ENCODE peak calls at places on chromosomes 7 and 10, in seven cellular contexts. L is kidney tubule cell, Q is mesendoderm, O is KBM-7, M is fibroblast of pulmonary artery, K is T47D, V is DMS153. U is an unnamed sample.

GRCh38 chr7:138258194-138258554 is 181.9 kb downstream of the AKR1D1 start:
- DNase-seq in L (no peak), Q (peak; percentile 29), O (no peak), M (no peak), K (no peak), V (no peak), U (no peak)

GRCh38 chr7:18895456-18895855 is 222.0 kb downstream of the TWIST1 start:
- DNase-seq in L (peak; percentile 76), Q (no peak), O (no peak), M (peak; percentile 55), K (no peak), V (no peak), U (no peak)

GRCh38 chr7:131284702-131285419 is 42.8 kb upstream of the MKLN1 start:
- DNase-seq in L (peak; percentile 78), Q (no peak), O (no peak), M (no peak), K (peak; percentile 45), V (no peak), U (no peak)

GRCh38 chr7:129990403-129991192 is 37.8 kb upstream of the UBE2H start:
- DNase-seq in L (no peak), Q (no peak), O (no peak), M (no peak), K (no peak), V (no peak), U (peak; percentile 52)

GRCh38 chr7:17651926-17652385 is 288.3 kb downstream of the SNX13 start:
- DNase-seq in L (peak; percentile 42), Q (no peak), O (no peak), M (peak; percentile 90), K (no peak), V (no peak), U (no peak)

GRCh38 chr7:117219485-117219884 is 103.4 kb downstream of the WNT2 start:
- DNase-seq in L (peak; percentile 6), Q (no peak), O (no peak), M (peak; percentile 18), K (no peak), V (no peak), U (no peak)

GRCh38 chr7:121960678-121961461 is 87.9 kb downstream of the PTPRZ1 start:
- DNase-seq in L (peak; percentile 84), Q (peak; percentile 66), O (no peak), M (peak; percentile 70), K (no peak), V (no peak), U (no peak)

GRCh38 chr7:101201695-101202602 is 1.1 kb upstream of the MOGAT3 start:
- DNase-seq in L (no peak), Q (no peak), O (no peak), M (no peak), K (no peak), V (no peak), U (peak; percentile 92)

GRCh38 chr10:63133787-63134557 is 844 bp downstream of the NRBF2 start:
- DNase-seq in L (peak; percentile 51), Q (peak; percentile 58), O (peak; percentile 9), M (peak; percentile 54), K (peak; percentile 55), V (no peak), U (no peak)

GRCh38 chr7:15920953-15921352 is 234.5 kb upstream of the MEOX2 start:
- DNase-seq in L (no peak), Q (no peak), O (no peak), M (no peak), K (no peak), V (no peak), U (no peak)

GRCh38 chr10:32326680-32327363 is 20.1 kb downstream of the EPC1 start:
- DNase-seq in L (no peak), Q (no peak), O (no peak), M (no peak), K (no peak), V (no peak), U (no peak)

GRCh38 chr7:55052081-55052480 is 33.3 kb downstream of the EGFR start:
- DNase-seq in L (peak; percentile 92), Q (no peak), O (no peak), M (peak; percentile 65), K (no peak), V (no peak), U (no peak)